ENCODE peak calls at places on chromosomes 16 and 17, in six cellular contexts. One of them, this sample, is unnamed.
A peak's percentile ranks its signal among the peaks of the same experiment; 100 is the strongest.

GRCh38 chr17:1231456-1231855 is 38.8 kb upstream of the BHLHA9 start:
- DNase-seq in HepG2: no peak
- DNase-seq in endothelial cell of umbilical vein: no peak
- DNase-seq in A549: no peak
- DNase-seq in GM12878: no peak
- DNase-seq in K562: no peak
- DNase-seq in this sample: peak; percentile 75

GRCh38 chr16:35687781-35688180 is 2228.4 kb downstream of the TP53TG3F start:
- DNase-seq in HepG2: no peak
- DNase-seq in endothelial cell of umbilical vein: no peak
- DNase-seq in A549: no peak
- DNase-seq in GM12878: no peak
- DNase-seq in K562: no peak
- DNase-seq in this sample: no peak

GRCh38 chr17:10071141-10071540 is 127.3 kb downstream of the GAS7 start:
- DNase-seq in HepG2: no peak
- DNase-seq in endothelial cell of umbilical vein: no peak
- DNase-seq in A549: no peak
- DNase-seq in GM12878: no peak
- DNase-seq in K562: no peak
- DNase-seq in this sample: no peak

GRCh38 chr17:44451832-44452231 is 51.4 kb downstream of the GPATCH8 start:
- DNase-seq in HepG2: no peak
- DNase-seq in endothelial cell of umbilical vein: no peak
- DNase-seq in A549: no peak
- DNase-seq in GM12878: no peak
- DNase-seq in K562: no peak
- DNase-seq in this sample: no peak

GRCh38 chr16:66255647-66256046 is 110.8 kb upstream of the CDH5 start:
- DNase-seq in HepG2: no peak
- DNase-seq in endothelial cell of umbilical vein: no peak
- DNase-seq in A549: no peak
- DNase-seq in GM12878: no peak
- DNase-seq in K562: no peak
- DNase-seq in this sample: no peak

GRCh38 chr16:17408955-17409441 is 61.8 kb downstream of the XYLT1 start:
- DNase-seq in HepG2: no peak
- DNase-seq in endothelial cell of umbilical vein: no peak
- DNase-seq in A549: no peak
- DNase-seq in GM12878: peak; percentile 72
- DNase-seq in K562: no peak
- DNase-seq in this sample: no peak

GRCh38 chr16:4138735-4139134 is 22.5 kb upstream of the ADCY9 start:
- DNase-seq in HepG2: no peak
- DNase-seq in endothelial cell of umbilical vein: no peak
- DNase-seq in A549: no peak
- DNase-seq in GM12878: no peak
- DNase-seq in K562: no peak
- DNase-seq in this sample: no peak

GRCh38 chr17:6507535-6507934 is 48.8 kb downstream of the PITPNM3 start:
- DNase-seq in HepG2: no peak
- DNase-seq in endothelial cell of umbilical vein: peak; percentile 92
- DNase-seq in A549: peak; percentile 92
- DNase-seq in GM12878: no peak
- DNase-seq in K562: no peak
- DNase-seq in this sample: no peak

GRCh38 chr16:79658301-79659001 is 57.9 kb upstream of the MAF start:
- DNase-seq in HepG2: peak; percentile 22
- DNase-seq in endothelial cell of umbilical vein: no peak
- DNase-seq in A549: peak; percentile 29
- DNase-seq in GM12878: no peak
- DNase-seq in K562: no peak
- DNase-seq in this sample: peak; percentile 43

GRCh38 chr17:77602062-77602746 is 356.3 kb upstream of the TNRC6C start:
- DNase-seq in HepG2: no peak
- DNase-seq in endothelial cell of umbilical vein: no peak
- DNase-seq in A549: no peak
- DNase-seq in GM12878: no peak
- DNase-seq in K562: no peak
- DNase-seq in this sample: no peak

GRCh38 chr16:89344314-89344828 is 126.9 kb downstream of the ZNF778 start:
- DNase-seq in HepG2: no peak
- DNase-seq in endothelial cell of umbilical vein: no peak
- DNase-seq in A549: no peak
- DNase-seq in GM12878: no peak
- DNase-seq in K562: no peak
- DNase-seq in this sample: no peak

GRCh38 chr17:17413821-17414220 is 63.0 kb upstream of the MED9 start:
- DNase-seq in HepG2: no peak
- DNase-seq in endothelial cell of umbilical vein: no peak
- DNase-seq in A549: no peak
- DNase-seq in GM12878: no peak
- DNase-seq in K562: no peak
- DNase-seq in this sample: no peak

GRCh38 chr17:81239714-81240555 is 817 bp downstream of the NDUFAF8 start:
- DNase-seq in HepG2: no peak
- DNase-seq in endothelial cell of umbilical vein: peak; percentile 33
- DNase-seq in A549: peak; percentile 60
- DNase-seq in GM12878: no peak
- DNase-seq in K562: no peak
- DNase-seq in this sample: peak; percentile 63

GRCh38 chr17:40528692-40529417 is 27.4 kb upstream of the TNS4 start:
- DNase-seq in HepG2: no peak
- DNase-seq in endothelial cell of umbilical vein: no peak
- DNase-seq in A549: no peak
- DNase-seq in GM12878: no peak
- DNase-seq in K562: no peak
- DNase-seq in this sample: no peak
- TF ChIP-seq MYC in HepG2: no peak
- TF ChIP-seq MYC in endothelial cell of umbilical vein: no peak
- TF ChIP-seq MYC in A549: no peak
- TF ChIP-seq MYC in GM12878: no peak
- TF ChIP-seq MYC in K562: no peak
- TF ChIP-seq MYC in this sample: no peak

GRCh38 chr16:27474041-27474440 is 72.1 kb downstream of the IL21R start:
- DNase-seq in HepG2: no peak
- DNase-seq in endothelial cell of umbilical vein: no peak
- DNase-seq in A549: no peak
- DNase-seq in GM12878: no peak
- DNase-seq in K562: no peak
- DNase-seq in this sample: no peak

GRCh38 chr16:27474921-27475320 is 72.9 kb downstream of the IL21R start:
- DNase-seq in HepG2: no peak
- DNase-seq in endothelial cell of umbilical vein: no peak
- DNase-seq in A549: no peak
- DNase-seq in GM12878: no peak
- DNase-seq in K562: no peak
- DNase-seq in this sample: no peak

GRCh38 chr16:27473101-27473900 is 71.3 kb downstream of the IL21R start:
- DNase-seq in HepG2: no peak
- DNase-seq in endothelial cell of umbilical vein: no peak
- DNase-seq in A549: no peak
- DNase-seq in GM12878: no peak
- DNase-seq in K562: no peak
- DNase-seq in this sample: no peak

GRCh38 chr16:27476240-27476639 is 73.5 kb downstream of the GTF3C1 start:
- DNase-seq in HepG2: no peak
- DNase-seq in endothelial cell of umbilical vein: no peak
- DNase-seq in A549: no peak
- DNase-seq in GM12878: no peak
- DNase-seq in K562: no peak
- DNase-seq in this sample: no peak

DNA sequence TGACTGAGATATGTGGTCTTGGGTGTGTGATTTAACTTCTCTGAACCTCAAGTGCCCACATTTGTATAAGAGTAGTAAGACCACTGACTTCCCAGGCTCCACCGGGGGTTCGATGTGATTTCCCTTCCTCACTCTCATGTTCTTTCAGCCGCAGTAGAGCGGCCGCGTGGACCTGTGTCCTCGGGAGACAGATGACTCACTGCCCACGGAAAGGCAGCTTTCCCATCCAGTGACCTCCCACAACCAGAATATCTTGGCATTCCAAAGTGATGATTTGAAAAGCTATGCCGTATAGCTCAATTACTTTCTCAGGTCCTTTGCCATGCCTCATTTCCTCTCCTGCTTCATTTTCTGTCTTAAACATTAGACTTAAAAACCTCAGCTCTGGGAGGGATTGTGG is 73.6 kb downstream of the IL21R start:
- DNase-seq in HepG2: no peak
- DNase-seq in endothelial cell of umbilical vein: peak; percentile 74
- DNase-seq in A549: no peak
- DNase-seq in GM12878: no peak
- DNase-seq in K562: no peak
- DNase-seq in this sample: no peak
- TF ChIP-seq MAX in HepG2: no peak
- TF ChIP-seq MAX in endothelial cell of umbilical vein: no peak
- TF ChIP-seq MAX in A549: no peak
- TF ChIP-seq MAX in GM12878: no peak
- TF ChIP-seq MAX in K562: no peak
- TF ChIP-seq MAX in this sample: no peak

GRCh38 chr16:69412287-69412686 is 12.1 kb upstream of the CYB5B start:
- DNase-seq in HepG2: no peak
- DNase-seq in endothelial cell of umbilical vein: no peak
- DNase-seq in A549: no peak
- DNase-seq in GM12878: no peak
- DNase-seq in K562: no peak
- DNase-seq in this sample: no peak
- TF ChIP-seq MYC in HepG2: no peak
- TF ChIP-seq MYC in endothelial cell of umbilical vein: no peak
- TF ChIP-seq MYC in A549: no peak
- TF ChIP-seq MYC in GM12878: no peak
- TF ChIP-seq MYC in K562: no peak
- TF ChIP-seq MYC in this sample: no peak

DNA sequence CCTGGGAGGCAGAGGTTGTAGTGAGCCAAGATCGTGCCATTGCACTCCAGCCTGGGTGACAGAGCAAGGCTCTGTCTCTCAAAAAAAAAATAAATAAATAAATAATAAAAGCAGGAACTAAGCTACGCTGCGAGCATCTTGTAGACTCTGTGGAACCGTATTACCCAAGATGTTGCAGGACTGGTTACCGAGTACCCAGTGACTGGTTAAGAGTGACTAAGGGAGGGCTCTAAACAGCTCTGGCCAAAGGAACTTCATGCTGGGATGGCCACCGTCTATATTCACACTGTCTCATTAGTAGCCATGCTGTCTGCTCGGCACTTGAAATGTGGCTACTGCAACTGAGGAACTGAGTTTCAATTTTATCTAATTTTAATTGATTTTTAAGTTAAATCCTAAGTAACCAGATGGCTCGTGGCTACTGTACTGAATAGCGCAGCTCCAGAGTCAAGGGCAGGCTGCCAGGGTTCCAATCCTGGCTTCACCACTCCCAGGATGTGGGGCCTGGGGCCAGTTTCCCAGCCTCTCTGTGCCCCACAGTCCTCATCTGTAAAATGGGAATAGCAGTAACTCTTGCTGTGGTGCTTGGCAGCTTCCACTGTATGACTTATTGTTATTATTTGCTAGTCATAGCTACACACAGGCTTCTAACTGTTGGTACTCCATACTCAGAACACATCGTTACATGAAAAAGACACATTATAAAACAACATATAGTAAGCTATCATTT is 3.0 kb downstream of the NTAN1 start:
- DNase-seq in HepG2: no peak
- DNase-seq in endothelial cell of umbilical vein: no peak
- DNase-seq in A549: no peak
- DNase-seq in GM12878: no peak
- DNase-seq in K562: no peak
- DNase-seq in this sample: peak; percentile 74
- TF ChIP-seq MAX in HepG2: no peak
- TF ChIP-seq MAX in endothelial cell of umbilical vein: no peak
- TF ChIP-seq MAX in A549: no peak
- TF ChIP-seq MAX in GM12878: no peak
- TF ChIP-seq MAX in K562: no peak
- TF ChIP-seq MAX in this sample: no peak

GRCh38 chr17:74946641-74947040 is 10.9 kb downstream of the OTOP3 start:
- DNase-seq in HepG2: no peak
- DNase-seq in endothelial cell of umbilical vein: no peak
- DNase-seq in A549: no peak
- DNase-seq in GM12878: no peak
- DNase-seq in K562: no peak
- DNase-seq in this sample: no peak

GRCh38 chr17:74943808-74944522 is 8.3 kb downstream of the OTOP3 start:
- DNase-seq in HepG2: no peak
- DNase-seq in endothelial cell of umbilical vein: no peak
- DNase-seq in A549: peak; percentile 58
- DNase-seq in GM12878: no peak
- DNase-seq in K562: no peak
- DNase-seq in this sample: no peak

GRCh38 chr17:74949455-74950115 is 13.9 kb downstream of the OTOP3 start:
- DNase-seq in HepG2: no peak
- DNase-seq in endothelial cell of umbilical vein: no peak
- DNase-seq in A549: no peak
- DNase-seq in GM12878: no peak
- DNase-seq in K562: no peak
- DNase-seq in this sample: no peak

GRCh38 chr17:74947041-74947754 is 11.5 kb downstream of the OTOP3 start:
- DNase-seq in HepG2: no peak
- DNase-seq in endothelial cell of umbilical vein: no peak
- DNase-seq in A549: no peak
- DNase-seq in GM12878: no peak
- DNase-seq in K562: no peak
- DNase-seq in this sample: no peak

GRCh38 chr17:74945543-74945942 is 9.8 kb downstream of the OTOP3 start:
- DNase-seq in HepG2: no peak
- DNase-seq in endothelial cell of umbilical vein: no peak
- DNase-seq in A549: no peak
- DNase-seq in GM12878: peak; percentile 48
- DNase-seq in K562: no peak
- DNase-seq in this sample: no peak
- TF ChIP-seq MYC in HepG2: no peak
- TF ChIP-seq MYC in endothelial cell of umbilical vein: no peak
- TF ChIP-seq MYC in A549: no peak
- TF ChIP-seq MYC in GM12878: no peak
- TF ChIP-seq MYC in K562: no peak
- TF ChIP-seq MYC in this sample: no peak

This sample was measured in NB4.